ENCODE peak calls at places on chromosomes 4 and X, in six cellular contexts. F, P, R, U, N and S are unnamed samples.

GRCh38 chr4:53682196-53682595 is 90.9 kb upstream of the LNX1 start:
- DNase-seq in F (no peak), P (peak; percentile 81), R (no peak), U (no peak), N (no peak), S (peak; percentile 50)

GRCh38 chr4:11748169-11748872 is 319.6 kb upstream of the HS3ST1 start:
- DNase-seq in F (no peak), P (peak; percentile 76), R (no peak), U (peak; percentile 79), N (no peak), S (peak; percentile 32)

GRCh38 chr4:83128235-83128929 is 13.9 kb upstream of the PLAC8 start:
- DNase-seq in F (no peak), P (peak; percentile 92), R (no peak), U (no peak), N (peak; percentile 84), S (peak; percentile 89)

GRCh38 chr4:10082459-10083272 is 33.9 kb downstream of the WDR1 start:
- DNase-seq in F (no peak), P (no peak), R (peak; percentile 8), U (no peak), N (no peak), S (no peak)

GRCh38 chrX:14027031-14027430 is 2.7 kb downstream of the GEMIN8 start:
- DNase-seq in F (no peak), P (peak; percentile 53), R (no peak), U (no peak), N (no peak), S (no peak)

GRCh38 chr4:137367608-137368007 is 164.7 kb downstream of the PCDH18 start:
- DNase-seq in F (no peak), P (peak; percentile 89), R (no peak), U (no peak), N (no peak), S (peak; percentile 36)

GRCh38 chr4:55312491-55313101 is 33.4 kb upstream of the SRD5A3 start:
- DNase-seq in F (no peak), P (peak; percentile 79), R (no peak), U (no peak), N (no peak), S (peak; percentile 40)

GRCh38 chr4:67712000-67712625 is 11.2 kb upstream of the UBA6 start:
- DNase-seq in F (no peak), P (no peak), R (no peak), U (no peak), N (peak; percentile 57), S (no peak)

GRCh38 chr4:54614094-54614493 is 43.7 kb upstream of the KIT start:
- DNase-seq in F (no peak), P (no peak), R (no peak), U (peak; percentile 77), N (no peak), S (no peak)

GRCh38 chr4:7581477-7581876 is 146.7 kb upstream of the PSAPL1 start:
- DNase-seq in F (no peak), P (no peak), R (no peak), U (no peak), N (no peak), S (no peak)

GRCh38 chr4:157818946-157819692 is 353.7 kb downstream of the GASK1B start:
- DNase-seq in F (no peak), P (no peak), R (no peak), U (no peak), N (no peak), S (no peak)

GRCh38 chr4:56440983-56441382 is 4.9 kb downstream of the PAICS start:
- DNase-seq in F (no peak), P (no peak), R (no peak), U (no peak), N (no peak), S (no peak)

GRCh38 chrX:105331244-105331643 is 110.8 kb upstream of the TEX13A start:
- DNase-seq in F (no peak), P (peak; percentile 80), R (no peak), U (peak; percentile 13), N (peak; percentile 69), S (peak; percentile 15)

GRCh38 chr4:172850838-172851237 is 317.8 kb upstream of the GALNT7 start:
- DNase-seq in F (no peak), P (peak; percentile 87), R (no peak), U (peak; percentile 70), N (no peak), S (peak; percentile 55)

GRCh38 chrX:44935640-44936039 is 62.7 kb downstream of the KDM6A start:
- DNase-seq in F (no peak), P (no peak), R (no peak), U (no peak), N (peak; percentile 82), S (no peak)

GRCh38 chr4:136186650-136187049 is 1345.6 kb downstream of the PCDH18 start:
- DNase-seq in F (no peak), P (no peak), R (no peak), U (no peak), N (no peak), S (no peak)
- TF ChIP-seq CTCF in F (no peak), P (no peak), R (no peak), U (no peak), N (no peak), S (no peak)

GRCh38 chr4:119084503-119084902 is 51.1 kb upstream of the MYOZ2 start:
- DNase-seq in F (no peak), P (no peak), R (no peak), U (no peak), N (no peak), S (no peak)

GRCh38 chr4:119087656-119088055 is 48.0 kb upstream of the MYOZ2 start:
- DNase-seq in F (no peak), P (no peak), R (no peak), U (no peak), N (no peak), S (no peak)

GRCh38 chr4:119082661-119083060 is 53.0 kb upstream of the MYOZ2 start:
- DNase-seq in F (no peak), P (no peak), R (no peak), U (no peak), N (no peak), S (no peak)

GRCh38 chr4:119081943-119082342 is 53.7 kb upstream of the MYOZ2 start:
- DNase-seq in F (no peak), P (no peak), R (no peak), U (no peak), N (no peak), S (no peak)

GRCh38 chr4:119087121-119087520 is 48.5 kb upstream of the MYOZ2 start:
- DNase-seq in F (no peak), P (peak; percentile 37), R (no peak), U (no peak), N (no peak), S (no peak)
- TF ChIP-seq CTCF in F (no peak), P (peak; percentile 32), R (no peak), U (peak; percentile 36), N (peak; percentile 21), S (peak; percentile 70)

DNA sequence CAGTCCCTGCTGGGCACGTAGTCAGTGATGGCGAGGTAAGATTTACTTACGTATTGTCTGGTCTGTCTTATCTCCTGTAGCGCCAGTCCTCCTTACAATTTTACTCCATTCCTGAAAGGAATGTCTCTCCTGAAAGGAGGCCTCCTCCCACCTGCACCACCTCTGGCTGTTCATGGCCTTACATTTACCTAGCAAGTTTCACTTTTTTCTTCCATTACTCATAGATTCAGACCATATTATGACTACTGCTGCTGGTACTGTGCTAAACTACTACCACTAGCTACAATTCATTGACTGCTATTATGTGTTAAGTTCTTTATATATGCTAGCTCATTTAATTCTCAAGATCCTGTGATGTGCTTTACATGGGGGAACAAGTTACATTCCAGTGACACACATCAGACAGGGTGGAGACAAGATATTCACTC is 189.9 kb downstream of the BMPR1B start:
- DNase-seq in F (no peak), P (no peak), R (no peak), U (no peak), N (no peak), S (no peak)
- TF ChIP-seq CTCF in F (no peak), P (no peak), R (no peak), U (no peak), N (no peak), S (no peak)

GRCh38 chr4:184143770-184144564 is 73.7 kb downstream of the ENPP6 start:
- DNase-seq in F (no peak), P (no peak), R (no peak), U (no peak), N (no peak), S (no peak)
- TF ChIP-seq CTCF in F (no peak), P (no peak), R (no peak), U (no peak), N (no peak), S (no peak)

GRCh38 chr4:175536852-175537453 is 275.1 kb downstream of the GPM6A start:
- DNase-seq in F (no peak), P (peak; percentile 86), R (no peak), U (peak; percentile 38), N (peak; percentile 35), S (peak; percentile 41)
- TF ChIP-seq CTCF in F (no peak), P (peak; percentile 49), R (no peak), U (peak; percentile 51), N (peak; percentile 67), S (peak; percentile 86)

GRCh38 chr4:129929052-129929451 is 833.1 kb downstream of the C4orf33 start:
- DNase-seq in F (no peak), P (no peak), R (no peak), U (no peak), N (no peak), S (no peak)
- TF ChIP-seq CTCF in F (no peak), P (no peak), R (no peak), U (peak; percentile 59), N (peak; percentile 20), S (peak; percentile 68)

GRCh38 chr4:42965326-42965725 is 72.8 kb downstream of the GRXCR1 start:
- DNase-seq in F (no peak), P (no peak), R (no peak), U (no peak), N (no peak), S (no peak)
- TF ChIP-seq CTCF in F (no peak), P (no peak), R (no peak), U (peak; percentile 57), N (no peak), S (no peak)

DNA sequence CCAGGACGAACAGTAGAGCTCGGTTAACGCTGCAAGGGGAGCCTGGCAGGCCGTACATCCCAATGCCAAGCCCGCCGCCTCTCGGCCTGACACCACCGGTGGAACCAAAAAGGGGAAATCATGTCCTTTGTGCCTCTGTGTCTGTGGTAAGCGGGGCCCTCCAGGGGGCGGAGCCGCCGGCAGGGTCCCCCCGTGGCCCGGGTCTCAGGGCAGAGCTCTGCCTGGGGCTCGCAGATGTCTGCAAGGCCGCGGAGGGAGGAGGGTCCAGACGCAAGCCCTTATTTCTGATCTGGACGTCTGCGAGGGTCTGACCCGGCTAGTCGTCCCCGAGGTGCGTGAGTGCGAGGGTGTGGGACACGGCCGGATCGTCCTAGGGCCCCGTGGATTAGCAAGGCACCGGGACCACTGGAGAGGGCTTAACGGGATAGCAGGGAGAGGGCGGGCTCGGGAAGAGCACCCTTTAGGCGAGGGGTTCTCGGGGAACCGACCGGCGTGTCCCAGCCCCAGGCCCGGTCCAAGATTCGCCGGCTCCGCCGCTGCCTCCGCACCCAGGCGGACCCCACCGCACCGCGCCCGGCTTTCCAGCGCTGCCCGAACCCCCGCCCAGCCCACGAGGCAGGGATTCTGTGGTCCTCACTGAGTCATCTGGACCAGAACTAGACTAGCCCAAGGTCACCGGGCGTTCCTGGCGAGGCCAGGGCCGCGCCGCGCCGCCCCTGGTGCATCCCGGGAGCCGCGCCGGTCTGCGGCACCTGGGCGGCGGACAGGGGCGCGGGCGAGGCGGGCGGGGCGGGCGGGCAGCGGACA is 858 bp upstream of the FAM193A start:
- DNase-seq in F (peak; percentile 90), P (peak; percentile 35), R (peak; percentile 44), U (no peak), N (no peak), S (no peak)
- TF ChIP-seq CTCF in F (no peak), P (no peak), R (no peak), U (peak; percentile 22), N (no peak), S (peak; percentile 43)